ENCODE peak calls at places on chromosomes 16 and 17, in six cellular contexts. T is effector CD4-positive, alpha-beta T cell; F is fibroblast of mammary gland; X is T-helper 2 cell; Y is stimulated activated CD4-positive, alpha-beta T cell treated with anti-CD3 and anti-CD28 coated beads, Interleukin-1b, Interleukin-23, amount 100 ng/mL, for 1 hour; H is activated CD4-positive, CD25-positive, alpha-beta regulatory T cell. C is an unnamed sample.

GRCh38 chr17:17032131-17032692 is 10.0 kb upstream of the MPRIP start:
- DNase-seq in F (peak; percentile 51), H (no peak), Y (no peak), T (no peak), X (no peak), C (peak; percentile 45)

GRCh38 chr16:88373211-88373610 is 9.5 kb upstream of the ZNF469 start:
- DNase-seq in H (no peak), F (no peak), Y (no peak), T (no peak), X (no peak), C (no peak)

GRCh38 chr17:49450735-49451134 is 36.1 kb upstream of the PHB1 start:
- DNase-seq in H (no peak), T (no peak), Y (no peak), X (no peak), F (no peak), C (no peak)

GRCh38 chr16:58016841-58017446 is 8.6 kb upstream of the MMP15 start:
- DNase-seq in T (no peak), H (no peak), F (no peak), Y (no peak), X (no peak), C (no peak)

GRCh38 chr16:56451753-56452689 is 667 bp downstream of the OGFOD1 start:
- DNase-seq in X (no peak), T (no peak), H (no peak), Y (no peak), F (peak; percentile 46), C (peak; percentile 2)

GRCh38 chr16:1612320-1613111 is at the start of gene CRAMP1:
- DNase-seq in T (no peak), Y (no peak), H (no peak), X (no peak), F (no peak), C (no peak)

GRCh38 chr16:83356266-83356665 is 451.5 kb upstream of the HSBP1 start:
- DNase-seq in H (no peak), Y (no peak), T (no peak), X (no peak), F (peak; percentile 61), C (no peak)

GRCh38 chr17:48804936-48805411 is 12.1 kb downstream of the TTLL6 start:
- DNase-seq in F (peak; percentile 39), T (peak; percentile 43), H (peak; percentile 44), X (peak; percentile 32), Y (peak; percentile 61), C (no peak)

GRCh38 chr16:27980076-27980775 is 83.3 kb downstream of the GSG1L start:
- DNase-seq in F (no peak), X (no peak), H (no peak), Y (no peak), T (no peak), C (no peak)

GRCh38 chr16:89118361-89119061 is 24.9 kb downstream of the ACSF3 start:
- DNase-seq in T (no peak), F (no peak), X (no peak), Y (no peak), H (no peak), C (no peak)

C was measured in skeletal muscle cell.